ENCODE peak calls at places on chromosomes 16 and 17, in nine cellular contexts. P is Right ventricle myocardium superior; A is stimulated activated CD8-positive, alpha-beta memory T cell treated with anti-CD3 and anti-CD28 coated beads, Interleukin-7, amount 100 ng/mL, for 4 hours; M is GM13977; G is AG20443; W is A549; J is amygdala; B is T-helper 9 cell; D is activated T-helper 1 cell treated with Interleukin-2 at 50 U/mL for 16 hours. S is an unnamed sample.

GRCh38 chr16:30085247-30085646 is 6.5 kb downstream of the TBX6 start:
- DNase-seq in P (no peak), A (no peak), M (no peak), G (no peak), W (no peak), J (no peak), B (no peak), D (no peak), S (no peak)

GRCh38 chr17:27351741-27352140 is 57.8 kb downstream of the WSB1 start:
- DNase-seq in P (no peak), A (no peak), M (no peak), G (no peak), W (no peak), J (no peak), B (no peak), D (no peak), S (no peak)

GRCh38 chr16:4607841-4608703 is 6.6 kb downstream of the UBALD1 start:
- DNase-seq in P (no peak), A (no peak), M (no peak), G (no peak), W (no peak), J (no peak), B (no peak), D (no peak), S (no peak)

GRCh38 chr16:66521951-66522771 is 27.8 kb downstream of the TK2 start:
- DNase-seq in P (peak; percentile 69), A (peak; percentile 95), M (peak; percentile 34), G (peak; percentile 57), W (no peak), J (no peak), B (peak; percentile 77), D (peak; percentile 81), S (no peak)

GRCh38 chr17:82444284-82444893 is 6.2 kb downstream of the CYBC1 start:
- DNase-seq in P (no peak), A (no peak), M (no peak), G (no peak), W (no peak), J (no peak), B (no peak), D (no peak), S (peak; percentile 59)

GRCh38 chr17:41100081-41100480 is 1.9 kb downstream of the KRTAP4-16 start:
- DNase-seq in P (no peak), A (no peak), M (no peak), G (no peak), W (no peak), J (no peak), B (no peak), D (no peak), S (no peak)

GRCh38 chr16:12637002-12637401 is 166.7 kb downstream of the CPPED1 start:
- DNase-seq in P (no peak), A (no peak), M (no peak), G (no peak), W (no peak), J (no peak), B (no peak), D (no peak), S (no peak)

GRCh38 chr16:81798311-81799137 is 19.4 kb downstream of the PLCG2 start:
- DNase-seq in P (peak; percentile 57), A (no peak), M (peak; percentile 71), G (no peak), W (no peak), J (no peak), B (no peak), D (no peak), S (no peak)

GRCh38 chr17:29131814-29132682 is 48.1 kb downstream of the MYO18A start:
- DNase-seq in P (no peak), A (no peak), M (no peak), G (peak; percentile 93), W (no peak), J (no peak), B (no peak), D (no peak), S (no peak)

GRCh38 chr17:34645636-34646035 is 66.3 kb downstream of the TMEM132E start:
- DNase-seq in P (no peak), A (no peak), M (no peak), G (no peak), W (no peak), J (no peak), B (no peak), D (no peak), S (no peak)

GRCh38 chr16:57941016-57941656 is 29.8 kb downstream of the CNGB1 start:
- DNase-seq in P (peak; percentile 89), A (no peak), M (no peak), G (no peak), W (no peak), J (peak; percentile 34), B (no peak), D (no peak), S (no peak)

GRCh38 chr17:31510273-31511175 is 119.0 kb downstream of the RAB11FIP4 start:
- DNase-seq in P (peak; percentile 82), A (no peak), M (no peak), G (no peak), W (no peak), J (no peak), B (no peak), D (no peak), S (no peak)

GRCh38 chr16:66899945-66900688 is 18.6 kb downstream of the CDH16 start:
- DNase-seq in P (peak; percentile 83), A (no peak), M (no peak), G (peak; percentile 64), W (peak; percentile 59), J (no peak), B (no peak), D (no peak), S (no peak)

GRCh38 chr16:71568541-71568940 is 8.4 kb downstream of the TAT start:
- DNase-seq in P (no peak), A (no peak), M (no peak), G (no peak), W (no peak), J (no peak), B (no peak), D (no peak), S (no peak)

GRCh38 chr17:42844271-42844670 is at the start of gene AOC2:
- DNase-seq in P (no peak), A (no peak), M (no peak), G (no peak), W (no peak), J (no peak), B (no peak), D (no peak), S (no peak)

GRCh38 chr16:17368951-17369350 is 101.8 kb downstream of the XYLT1 start:
- DNase-seq in P (no peak), A (no peak), M (no peak), G (no peak), W (no peak), J (no peak), B (no peak), D (no peak), S (no peak)

GRCh38 chr17:15914400-15915165 is 30.3 kb upstream of the ADORA2B start:
- DNase-seq in P (no peak), A (no peak), M (no peak), G (peak; percentile 21), W (no peak), J (no peak), B (no peak), D (no peak), S (no peak)

GRCh38 chr17:15957206-15957605 is 12.3 kb downstream of the ADORA2B start:
- DNase-seq in P (no peak), A (no peak), M (no peak), G (no peak), W (no peak), J (no peak), B (no peak), D (no peak), S (no peak)

GRCh38 chr17:30550512-30551273 is 73.5 kb downstream of the GOSR1 start:
- DNase-seq in P (no peak), A (no peak), M (no peak), G (peak; percentile 69), W (no peak), J (no peak), B (no peak), D (no peak), S (no peak)

GRCh38 chr17:43701318-43701743 is 39.6 kb upstream of the MEOX1 start:
- DNase-seq in P (no peak), A (peak; percentile 17), M (peak; percentile 56), G (peak; percentile 37), W (no peak), J (no peak), B (no peak), D (no peak), S (no peak)

GRCh38 chr17:16909887-16910286 is 62.0 kb downstream of the TNFRSF13B start:
- DNase-seq in P (no peak), A (no peak), M (no peak), G (no peak), W (no peak), J (no peak), B (no peak), D (no peak), S (no peak)

GRCh38 chr17:83079340-83079747 is at the start of gene METRNL:
- DNase-seq in P (peak; percentile 88), A (no peak), M (peak; percentile 98), G (peak; percentile 95), W (peak; percentile 66), J (peak; percentile 22), B (peak; percentile 50), D (peak; percentile 48), S (no peak)

GRCh38 chr16:28120754-28121153 is 57.2 kb upstream of the GSG1L start:
- DNase-seq in P (no peak), A (no peak), M (no peak), G (no peak), W (no peak), J (no peak), B (no peak), D (no peak), S (no peak)

GRCh38 chr16:48335961-48336360 is 49.3 kb downstream of the SIAH1 start:
- DNase-seq in P (no peak), A (no peak), M (no peak), G (peak; percentile 41), W (no peak), J (no peak), B (no peak), D (no peak), S (no peak)

GRCh38 chr17:72336804-72337070 is 215.9 kb downstream of the SOX9 start:
- DNase-seq in P (no peak), A (no peak), M (no peak), G (no peak), W (no peak), J (no peak), B (no peak), D (no peak), S (no peak)

GRCh38 chr16:86523166-86523740 is 12.9 kb downstream of the FOXF1 start:
- DNase-seq in P (no peak), A (no peak), M (no peak), G (no peak), W (no peak), J (no peak), B (no peak), D (no peak), S (no peak)

GRCh38 chr17:36731091-36731490 is 129.7 kb downstream of the MRM1 start:
- DNase-seq in P (no peak), A (no peak), M (no peak), G (no peak), W (no peak), J (no peak), B (no peak), D (no peak), S (no peak)

GRCh38 chr16:11913425-11914079 is 2.2 kb downstream of the GSPT1 start:
- DNase-seq in P (no peak), A (peak; percentile 10), M (no peak), G (no peak), W (peak; percentile 19), J (no peak), B (peak; percentile 27), D (no peak), S (no peak)

GRCh38 chr17:56867948-56868376 is 34.0 kb downstream of the DGKE start:
- DNase-seq in P (no peak), A (no peak), M (no peak), G (peak; percentile 40), W (no peak), J (no peak), B (no peak), D (no peak), S (no peak)

GRCh38 chr16:27883576-27883975 is 179.9 kb downstream of the GSG1L start:
- DNase-seq in P (no peak), A (no peak), M (no peak), G (no peak), W (no peak), J (no peak), B (no peak), D (no peak), S (no peak)

GRCh38 chr16:58325941-58326340 is 31.1 kb upstream of the PRSS54 start:
- DNase-seq in P (no peak), A (no peak), M (no peak), G (no peak), W (no peak), J (no peak), B (no peak), D (no peak), S (no peak)